ENCODE peak calls at places on chromosomes 3 and 15, in five cellular contexts. One of them, this sample, is unnamed.

GRCh38 chr3:148042663-148043445 is 633.7 kb downstream of the ZIC1 start:
- DNase-seq in IMR-90: peak
- DNase-seq in HepG2: no peak
- DNase-seq in K562: no peak
- DNase-seq in GM12878: no peak
- DNase-seq in this sample: peak

GRCh38 chr15:63195257-63196023 is 6.0 kb downstream of the RAB8B start:
- DNase-seq in IMR-90: no peak
- DNase-seq in HepG2: no peak
- DNase-seq in K562: peak
- DNase-seq in GM12878: no peak
- DNase-seq in this sample: no peak

GRCh38 chr15:61916104-61916503 is 144.1 kb downstream of the VPS13C start:
- DNase-seq in IMR-90: peak
- DNase-seq in HepG2: no peak
- DNase-seq in K562: no peak
- DNase-seq in GM12878: no peak
- DNase-seq in this sample: peak

GRCh38 chr3:197280156-197280555 is 18.3 kb downstream of the DLG1 start:
- DNase-seq in IMR-90: no peak
- DNase-seq in HepG2: no peak
- DNase-seq in K562: no peak
- DNase-seq in GM12878: no peak
- DNase-seq in this sample: no peak

GRCh38 chr3:4396599-4396998 is 70.5 kb downstream of the SUMF1 start:
- DNase-seq in IMR-90: no peak
- DNase-seq in HepG2: no peak
- DNase-seq in K562: no peak
- DNase-seq in GM12878: no peak
- DNase-seq in this sample: no peak

GRCh38 chr3:140708815-140709214 is 31.0 kb downstream of the TRIM42 start:
- DNase-seq in IMR-90: no peak
- DNase-seq in HepG2: no peak
- DNase-seq in K562: no peak
- DNase-seq in GM12878: no peak
- DNase-seq in this sample: no peak

GRCh38 chr15:65909831-65910230 is 40.5 kb downstream of the RAB11A start:
- DNase-seq in IMR-90: no peak
- DNase-seq in HepG2: no peak
- DNase-seq in K562: no peak
- DNase-seq in GM12878: no peak
- DNase-seq in this sample: no peak

GRCh38 chr3:100264242-100264641 is 3.5 kb downstream of the TBC1D23 start:
- DNase-seq in IMR-90: peak
- DNase-seq in HepG2: no peak
- DNase-seq in K562: no peak
- DNase-seq in GM12878: no peak
- DNase-seq in this sample: no peak

GRCh38 chr15:37083610-37084009 is 16.7 kb downstream of the MEIS2 start:
- DNase-seq in IMR-90: no peak
- DNase-seq in HepG2: no peak
- DNase-seq in K562: no peak
- DNase-seq in GM12878: no peak
- DNase-seq in this sample: no peak

GRCh38 chr15:88419830-88420229 is 47.4 kb downstream of the MRPL46 start:
- DNase-seq in IMR-90: peak
- DNase-seq in HepG2: no peak
- DNase-seq in K562: no peak
- DNase-seq in GM12878: no peak
- DNase-seq in this sample: no peak
- TF ChIP-seq RAD21 in IMR-90: no peak
- TF ChIP-seq RAD21 in HepG2: no peak
- TF ChIP-seq RAD21 in K562: no peak
- TF ChIP-seq RAD21 in GM12878: no peak
- TF ChIP-seq RAD21 in this sample: no peak

DNA sequence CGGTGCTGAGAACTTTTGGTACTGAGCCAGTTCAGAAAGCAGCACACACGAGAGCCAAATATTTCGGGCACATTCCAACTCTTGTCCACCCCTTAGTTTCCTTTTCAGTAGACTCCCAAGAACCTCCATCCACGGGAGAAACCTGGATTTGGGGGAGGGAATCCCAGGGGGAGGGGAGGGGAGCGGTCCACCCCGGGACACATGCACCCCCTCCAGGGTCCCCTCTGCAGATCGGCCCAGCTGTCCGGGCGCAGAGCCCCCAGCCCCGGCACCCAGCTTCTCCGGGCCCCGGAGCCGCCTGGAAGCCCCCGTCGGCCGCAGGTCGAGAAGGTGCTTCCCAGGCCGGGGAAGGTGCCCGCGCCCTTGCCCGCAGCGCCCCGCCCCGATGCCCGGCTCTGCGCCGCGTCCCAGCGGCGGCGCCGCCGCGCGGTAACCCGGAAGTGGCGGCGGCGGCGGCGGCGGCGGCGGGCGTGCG is 449 bp upstream of the ABHD17C start:
- DNase-seq in IMR-90: peak
- DNase-seq in HepG2: no peak
- DNase-seq in K562: no peak
- DNase-seq in GM12878: no peak
- DNase-seq in this sample: no peak
- TF ChIP-seq MXI1 in IMR-90: no peak
- TF ChIP-seq MXI1 in HepG2: no peak
- TF ChIP-seq MXI1 in K562: no peak
- TF ChIP-seq MXI1 in GM12878: peak
- TF ChIP-seq MXI1 in this sample: no peak

GRCh38 chr3:105791134-105791533 is 77.7 kb downstream of the CBLB start:
- DNase-seq in IMR-90: peak
- DNase-seq in HepG2: no peak
- DNase-seq in K562: no peak
- DNase-seq in GM12878: no peak
- DNase-seq in this sample: no peak
- TF ChIP-seq RAD21 in IMR-90: no peak
- TF ChIP-seq RAD21 in HepG2: no peak
- TF ChIP-seq RAD21 in K562: no peak
- TF ChIP-seq RAD21 in GM12878: no peak
- TF ChIP-seq RAD21 in this sample: no peak

GRCh38 chr3:154973851-154974250 is 106.3 kb upstream of the MME start:
- DNase-seq in IMR-90: no peak
- DNase-seq in HepG2: no peak
- DNase-seq in K562: no peak
- DNase-seq in GM12878: no peak
- DNase-seq in this sample: no peak

GRCh38 chr3:154971771-154972326 is 108.3 kb upstream of the MME start:
- DNase-seq in IMR-90: peak
- DNase-seq in HepG2: no peak
- DNase-seq in K562: no peak
- DNase-seq in GM12878: no peak
- DNase-seq in this sample: no peak

GRCh38 chr3:154970796-154971195 is 109.3 kb upstream of the MME start:
- DNase-seq in IMR-90: peak
- DNase-seq in HepG2: no peak
- DNase-seq in K562: no peak
- DNase-seq in GM12878: no peak
- DNase-seq in this sample: no peak

GRCh38 chr3:154971341-154971740 is 108.8 kb upstream of the MME start:
- DNase-seq in IMR-90: peak
- DNase-seq in HepG2: no peak
- DNase-seq in K562: no peak
- DNase-seq in GM12878: no peak
- DNase-seq in this sample: no peak

DNA sequence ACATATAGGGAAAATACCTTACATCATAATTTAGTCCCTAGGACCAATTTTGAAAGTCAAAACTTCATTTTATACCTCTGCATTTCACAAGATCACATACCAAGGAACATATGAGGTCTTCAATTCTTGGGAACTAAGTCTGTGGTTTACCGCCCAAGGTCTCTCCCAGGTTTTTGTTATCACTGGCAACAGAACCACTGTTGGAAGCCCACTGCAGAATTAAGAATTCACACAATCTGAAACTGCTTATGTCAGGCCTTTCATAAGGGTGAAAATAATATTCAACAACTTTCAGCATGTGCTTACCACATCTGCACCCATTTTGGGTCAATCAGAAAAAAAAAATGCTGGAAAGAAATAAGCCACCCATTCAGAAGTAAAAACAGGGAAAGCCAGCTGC is 107.2 kb upstream of the MME start:
- DNase-seq in IMR-90: peak
- DNase-seq in HepG2: no peak
- DNase-seq in K562: no peak
- DNase-seq in GM12878: no peak
- DNase-seq in this sample: no peak
- TF ChIP-seq MXI1 in IMR-90: no peak
- TF ChIP-seq MXI1 in HepG2: no peak
- TF ChIP-seq MXI1 in K562: no peak
- TF ChIP-seq MXI1 in GM12878: no peak
- TF ChIP-seq MXI1 in this sample: no peak

GRCh38 chr3:11641316-11641682 is 2.4 kb downstream of the VGLL4 start:
- DNase-seq in IMR-90: peak
- DNase-seq in HepG2: no peak
- DNase-seq in K562: no peak
- DNase-seq in GM12878: no peak
- DNase-seq in this sample: no peak

GRCh38 chr3:11640009-11640673 is 3.6 kb downstream of the VGLL4 start:
- DNase-seq in IMR-90: peak
- DNase-seq in HepG2: no peak
- DNase-seq in K562: no peak
- DNase-seq in GM12878: no peak
- DNase-seq in this sample: no peak

GRCh38 chr3:11643212-11644087 is at the start of gene VGLL4:
- DNase-seq in IMR-90: peak
- DNase-seq in HepG2: peak
- DNase-seq in K562: peak
- DNase-seq in GM12878: no peak
- DNase-seq in this sample: peak

GRCh38 chr3:11642455-11643162 is 1.1 kb downstream of the VGLL4 start:
- DNase-seq in IMR-90: peak
- DNase-seq in HepG2: peak
- DNase-seq in K562: peak
- DNase-seq in GM12878: peak
- DNase-seq in this sample: peak

GRCh38 chr3:11641683-11642407 is 1.9 kb downstream of the VGLL4 start:
- DNase-seq in IMR-90: peak
- DNase-seq in HepG2: no peak
- DNase-seq in K562: peak
- DNase-seq in GM12878: no peak
- DNase-seq in this sample: no peak
- TF ChIP-seq RAD21 in IMR-90: no peak
- TF ChIP-seq RAD21 in HepG2: no peak
- TF ChIP-seq RAD21 in K562: no peak
- TF ChIP-seq RAD21 in GM12878: no peak
- TF ChIP-seq RAD21 in this sample: no peak

GRCh38 chr3:46233194-46233593 is 9.1 kb upstream of the CCR3 start:
- DNase-seq in IMR-90: no peak
- DNase-seq in HepG2: no peak
- DNase-seq in K562: no peak
- DNase-seq in GM12878: no peak
- DNase-seq in this sample: no peak
- TF ChIP-seq MXI1 in IMR-90: no peak
- TF ChIP-seq MXI1 in HepG2: no peak
- TF ChIP-seq MXI1 in K562: no peak
- TF ChIP-seq MXI1 in GM12878: no peak
- TF ChIP-seq MXI1 in this sample: no peak

DNA sequence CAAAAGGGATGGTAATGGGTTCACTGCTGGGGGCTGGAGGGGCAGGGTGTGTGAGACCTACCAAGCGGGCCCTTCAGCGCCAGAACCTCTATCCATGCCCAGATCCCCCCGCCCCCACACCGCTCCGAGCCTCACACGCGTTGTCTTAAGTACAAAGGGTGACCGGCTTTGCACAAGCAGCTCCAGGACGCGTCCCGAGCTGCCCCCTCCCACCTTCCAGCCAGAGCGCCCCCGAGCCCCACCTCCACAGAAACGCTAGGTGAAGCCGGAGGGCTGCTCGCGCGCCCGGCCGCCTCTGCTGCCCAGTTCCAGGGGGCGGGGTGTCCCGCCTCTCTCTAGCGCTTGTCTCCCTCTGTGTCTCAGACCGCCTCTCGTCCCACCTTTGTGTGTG is 1.2 kb downstream of the WNT7A start:
- DNase-seq in IMR-90: no peak
- DNase-seq in HepG2: no peak
- DNase-seq in K562: no peak
- DNase-seq in GM12878: no peak
- DNase-seq in this sample: peak
- TF ChIP-seq RAD21 in IMR-90: no peak
- TF ChIP-seq RAD21 in HepG2: no peak
- TF ChIP-seq RAD21 in K562: no peak
- TF ChIP-seq RAD21 in GM12878: no peak
- TF ChIP-seq RAD21 in this sample: no peak

GRCh38 chr3:144018776-144019175 is 47.2 kb downstream of the DIPK2A start:
- DNase-seq in IMR-90: peak
- DNase-seq in HepG2: no peak
- DNase-seq in K562: no peak
- DNase-seq in GM12878: no peak
- DNase-seq in this sample: no peak
- TF ChIP-seq MXI1 in IMR-90: no peak
- TF ChIP-seq MXI1 in HepG2: no peak
- TF ChIP-seq MXI1 in K562: no peak
- TF ChIP-seq MXI1 in GM12878: no peak
- TF ChIP-seq MXI1 in this sample: no peak

DNA sequence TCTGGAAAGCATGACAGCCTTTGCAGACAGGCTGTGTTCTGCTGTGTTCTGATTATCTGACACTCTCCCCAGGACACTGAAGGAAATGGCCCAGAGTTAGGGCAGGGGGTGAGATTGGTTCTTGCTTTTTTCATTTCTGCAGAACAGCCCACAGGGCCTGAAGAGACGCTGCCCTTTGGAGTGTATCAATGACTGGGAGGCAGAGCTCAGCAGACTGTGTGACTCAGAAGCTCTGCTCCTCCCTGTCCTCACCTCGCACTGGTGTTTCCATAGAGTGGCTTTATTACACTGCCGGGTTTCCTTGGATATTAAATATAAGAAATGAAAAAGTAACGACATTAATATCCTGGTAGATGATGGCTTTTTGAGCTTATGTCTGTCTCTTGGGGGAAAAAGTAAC is 523.5 kb downstream of the NTRK3 start:
- DNase-seq in IMR-90: peak
- DNase-seq in HepG2: no peak
- DNase-seq in K562: no peak
- DNase-seq in GM12878: no peak
- DNase-seq in this sample: no peak
- TF ChIP-seq RAD21 in IMR-90: no peak
- TF ChIP-seq RAD21 in HepG2: no peak
- TF ChIP-seq RAD21 in K562: no peak
- TF ChIP-seq RAD21 in GM12878: no peak
- TF ChIP-seq RAD21 in this sample: no peak